ENCODE peak calls at places on chromosomes 1 and 21, in eight cellular contexts. One of them, this sample, is unnamed.

GRCh38 chr1:163758977-163759670 is 437.4 kb downstream of the NUF2 start:
- DNase-seq in HepG2: no peak
- DNase-seq in SK-N-SH: no peak
- DNase-seq in K562: no peak
- DNase-seq in endothelial cell of umbilical vein: no peak
- DNase-seq in H1: no peak
- DNase-seq in HCT116: no peak
- DNase-seq in GM12878: no peak
- DNase-seq in this sample: no peak

GRCh38 chr1:96425382-96426129 is 296.0 kb upstream of the PTBP2 start:
- DNase-seq in SK-N-SH: no peak
- DNase-seq in GM12878: no peak
- DNase-seq in K562: no peak
- DNase-seq in endothelial cell of umbilical vein: no peak
- DNase-seq in H1: no peak
- DNase-seq in HepG2: no peak
- DNase-seq in HCT116: no peak
- DNase-seq in this sample: no peak

GRCh38 chr1:8133190-8133589 is 107.1 kb upstream of the ERRFI1 start:
- DNase-seq in K562: no peak
- DNase-seq in endothelial cell of umbilical vein: no peak
- DNase-seq in HCT116: no peak
- DNase-seq in GM12878: no peak
- DNase-seq in HepG2: no peak
- DNase-seq in SK-N-SH: no peak
- DNase-seq in H1: no peak
- DNase-seq in this sample: no peak

GRCh38 chr1:206685256-206685748 is 597 bp downstream of the MAPKAPK2 start:
- DNase-seq in SK-N-SH: peak; percentile 86
- DNase-seq in endothelial cell of umbilical vein: peak; percentile 22
- DNase-seq in HepG2: no peak
- DNase-seq in K562: peak; percentile 77
- DNase-seq in H1: no peak
- DNase-seq in HCT116: no peak
- DNase-seq in GM12878: no peak
- DNase-seq in this sample: no peak

GRCh38 chr1:81304187-81304586 is 496.5 kb upstream of the ADGRL2 start:
- DNase-seq in K562: no peak
- DNase-seq in H1: no peak
- DNase-seq in GM12878: no peak
- DNase-seq in SK-N-SH: peak; percentile 28
- DNase-seq in HepG2: no peak
- DNase-seq in endothelial cell of umbilical vein: no peak
- DNase-seq in HCT116: no peak
- DNase-seq in this sample: no peak

GRCh38 chr1:206949208-206949607 is 2.9 kb upstream of the PIGR start:
- DNase-seq in SK-N-SH: no peak
- DNase-seq in H1: no peak
- DNase-seq in K562: no peak
- DNase-seq in HepG2: no peak
- DNase-seq in GM12878: no peak
- DNase-seq in HCT116: no peak
- DNase-seq in endothelial cell of umbilical vein: no peak
- DNase-seq in this sample: no peak

GRCh38 chr1:72438270-72438669 is 155.9 kb upstream of the NEGR1 start:
- DNase-seq in SK-N-SH: no peak
- DNase-seq in K562: no peak
- DNase-seq in H1: no peak
- DNase-seq in HepG2: no peak
- DNase-seq in HCT116: no peak
- DNase-seq in endothelial cell of umbilical vein: peak; percentile 50
- DNase-seq in GM12878: no peak
- DNase-seq in this sample: no peak

GRCh38 chr1:11473635-11474034 is 5.3 kb upstream of the DISP3 start:
- DNase-seq in SK-N-SH: no peak
- DNase-seq in endothelial cell of umbilical vein: peak; percentile 9
- DNase-seq in HepG2: peak; percentile 27
- DNase-seq in H1: no peak
- DNase-seq in K562: peak; percentile 75
- DNase-seq in GM12878: no peak
- DNase-seq in HCT116: no peak
- DNase-seq in this sample: no peak

GRCh38 chr1:2105781-2106524 is 55.7 kb downstream of the PRKCZ start:
- DNase-seq in GM12878: no peak
- DNase-seq in SK-N-SH: no peak
- DNase-seq in H1: no peak
- DNase-seq in K562: no peak
- DNase-seq in HepG2: no peak
- DNase-seq in endothelial cell of umbilical vein: no peak
- DNase-seq in HCT116: no peak
- DNase-seq in this sample: no peak

GRCh38 chr1:168454211-168454815 is 89.5 kb downstream of the XCL2 start:
- DNase-seq in GM12878: no peak
- DNase-seq in HCT116: no peak
- DNase-seq in endothelial cell of umbilical vein: no peak
- DNase-seq in HepG2: no peak
- DNase-seq in SK-N-SH: no peak
- DNase-seq in K562: no peak
- DNase-seq in H1: no peak
- DNase-seq in this sample: no peak

GRCh38 chr1:214901718-214902117 is 180.8 kb upstream of the KCNK2 start:
- DNase-seq in K562: no peak
- DNase-seq in HepG2: no peak
- DNase-seq in endothelial cell of umbilical vein: peak; percentile 70
- DNase-seq in GM12878: no peak
- DNase-seq in H1: no peak
- DNase-seq in HCT116: no peak
- DNase-seq in SK-N-SH: no peak
- DNase-seq in this sample: no peak

GRCh38 chr21:40714516-40714915 is 132.4 kb downstream of the DSCAM start:
- DNase-seq in H1: no peak
- DNase-seq in endothelial cell of umbilical vein: no peak
- DNase-seq in HCT116: no peak
- DNase-seq in K562: no peak
- DNase-seq in GM12878: no peak
- DNase-seq in SK-N-SH: no peak
- DNase-seq in HepG2: no peak
- DNase-seq in this sample: no peak

GRCh38 chr1:213977486-213977842 is 10.3 kb upstream of the PROX1 start:
- DNase-seq in GM12878: no peak
- DNase-seq in endothelial cell of umbilical vein: peak; percentile 98
- DNase-seq in K562: no peak
- DNase-seq in SK-N-SH: no peak
- DNase-seq in HepG2: peak; percentile 54
- DNase-seq in HCT116: no peak
- DNase-seq in H1: no peak
- DNase-seq in this sample: no peak

GRCh38 chr1:12745992-12746323 is at the start of gene CFAP107:
- DNase-seq in H1: no peak
- DNase-seq in GM12878: no peak
- DNase-seq in SK-N-SH: no peak
- DNase-seq in HepG2: no peak
- DNase-seq in HCT116: no peak
- DNase-seq in K562: no peak
- DNase-seq in endothelial cell of umbilical vein: no peak
- DNase-seq in this sample: no peak

GRCh38 chr1:12075195-12076114 is 12.4 kb downstream of the TNFRSF8 start:
- DNase-seq in HCT116: no peak
- DNase-seq in GM12878: no peak
- DNase-seq in K562: no peak
- DNase-seq in SK-N-SH: no peak
- DNase-seq in HepG2: no peak
- DNase-seq in endothelial cell of umbilical vein: no peak
- DNase-seq in H1: no peak
- DNase-seq in this sample: no peak

GRCh38 chr1:203167026-203167912 is 8.4 kb downstream of the MYBPH start:
- DNase-seq in GM12878: no peak
- DNase-seq in HCT116: no peak
- DNase-seq in H1: no peak
- DNase-seq in SK-N-SH: no peak
- DNase-seq in K562: no peak
- DNase-seq in HepG2: no peak
- DNase-seq in endothelial cell of umbilical vein: no peak
- DNase-seq in this sample: no peak

GRCh38 chr1:44812822-44813543 is 4.7 kb downstream of the BTBD19 start:
- DNase-seq in GM12878: no peak
- DNase-seq in SK-N-SH: peak; percentile 70
- DNase-seq in HCT116: no peak
- DNase-seq in H1: no peak
- DNase-seq in endothelial cell of umbilical vein: no peak
- DNase-seq in K562: no peak
- DNase-seq in HepG2: no peak
- DNase-seq in this sample: no peak

GRCh38 chr1:226655251-226656163 is 83.6 kb downstream of the ITPKB start:
- DNase-seq in HepG2: no peak
- DNase-seq in SK-N-SH: no peak
- DNase-seq in HCT116: no peak
- DNase-seq in K562: no peak
- DNase-seq in endothelial cell of umbilical vein: no peak
- DNase-seq in GM12878: no peak
- DNase-seq in H1: no peak
- DNase-seq in this sample: no peak

DNA sequence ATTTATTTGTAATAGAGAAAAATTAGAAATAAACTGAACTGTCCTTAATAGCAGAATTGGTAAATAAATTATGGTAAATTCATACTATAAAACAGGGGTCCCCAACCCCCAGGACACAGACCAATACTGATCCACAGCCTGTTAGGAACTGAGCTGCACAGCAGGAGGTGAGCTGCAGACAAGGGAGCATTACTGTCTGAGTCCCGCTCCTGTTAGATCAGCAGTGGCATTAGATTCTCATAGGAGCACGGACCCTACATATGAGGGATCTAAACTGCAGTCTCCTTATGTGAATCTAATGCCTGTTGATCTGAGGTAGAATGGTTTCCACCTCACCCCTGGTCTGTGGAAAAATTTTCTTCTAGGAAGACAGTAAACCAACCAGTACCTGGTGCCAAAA is 7.5 kb downstream of the WDR47 start:
- DNase-seq in HCT116: no peak
- DNase-seq in H1: no peak
- DNase-seq in GM12878: no peak
- DNase-seq in endothelial cell of umbilical vein: no peak
- DNase-seq in HepG2: no peak
- DNase-seq in K562: no peak
- DNase-seq in SK-N-SH: no peak
- DNase-seq in this sample: no peak
- TF ChIP-seq POLR2AphosphoS5 in HCT116: no peak
- TF ChIP-seq POLR2AphosphoS5 in H1: no peak
- TF ChIP-seq POLR2AphosphoS5 in GM12878: no peak
- TF ChIP-seq POLR2AphosphoS5 in endothelial cell of umbilical vein: no peak
- TF ChIP-seq POLR2AphosphoS5 in HepG2: no peak
- TF ChIP-seq POLR2AphosphoS5 in K562: no peak
- TF ChIP-seq POLR2AphosphoS5 in SK-N-SH: no peak
- TF ChIP-seq POLR2AphosphoS5 in this sample: no peak

GRCh38 chr1:221765527-221765926 is 23.6 kb upstream of the DUSP10 start:
- DNase-seq in K562: no peak
- DNase-seq in endothelial cell of umbilical vein: no peak
- DNase-seq in SK-N-SH: no peak
- DNase-seq in HCT116: no peak
- DNase-seq in GM12878: no peak
- DNase-seq in HepG2: no peak
- DNase-seq in H1: no peak
- DNase-seq in this sample: no peak

GRCh38 chr1:221762121-221762520 is 20.2 kb upstream of the DUSP10 start:
- DNase-seq in SK-N-SH: no peak
- DNase-seq in H1: no peak
- DNase-seq in GM12878: no peak
- DNase-seq in K562: no peak
- DNase-seq in endothelial cell of umbilical vein: peak; percentile 62
- DNase-seq in HepG2: no peak
- DNase-seq in HCT116: no peak
- DNase-seq in this sample: no peak

GRCh38 chr1:221768444-221769066 is 26.7 kb upstream of the DUSP10 start:
- DNase-seq in K562: no peak
- DNase-seq in SK-N-SH: no peak
- DNase-seq in H1: no peak
- DNase-seq in endothelial cell of umbilical vein: peak; percentile 32
- DNase-seq in GM12878: no peak
- DNase-seq in HepG2: peak; percentile 2
- DNase-seq in HCT116: no peak
- DNase-seq in this sample: no peak

GRCh38 chr1:221761354-221762002 is 19.6 kb upstream of the DUSP10 start:
- DNase-seq in K562: no peak
- DNase-seq in HepG2: no peak
- DNase-seq in GM12878: peak; percentile 91
- DNase-seq in HCT116: no peak
- DNase-seq in endothelial cell of umbilical vein: no peak
- DNase-seq in H1: no peak
- DNase-seq in SK-N-SH: no peak
- DNase-seq in this sample: no peak

GRCh38 chr1:221766210-221766609 is 24.3 kb upstream of the DUSP10 start:
- DNase-seq in SK-N-SH: peak; percentile 13
- DNase-seq in K562: no peak
- DNase-seq in HepG2: no peak
- DNase-seq in endothelial cell of umbilical vein: no peak
- DNase-seq in H1: no peak
- DNase-seq in GM12878: no peak
- DNase-seq in HCT116: no peak
- DNase-seq in this sample: no peak
- H3K9ac ChIP-seq in SK-N-SH: no peak overlapping the region
- H3K9ac ChIP-seq in K562: no peak overlapping the region
- H3K9ac ChIP-seq in HepG2: no peak overlapping the region
- H3K9ac ChIP-seq in endothelial cell of umbilical vein: no peak overlapping the region
- H3K9ac ChIP-seq in H1: no peak overlapping the region
- H3K9ac ChIP-seq in GM12878: no peak overlapping the region
- H3K9ac ChIP-seq in HCT116: no peak overlapping the region
- H3K9ac ChIP-seq in this sample: no peak overlapping the region

GRCh38 chr1:53131590-53131938 is 10.9 kb downstream of the SLC1A7 start:
- DNase-seq in HCT116: no peak
- DNase-seq in endothelial cell of umbilical vein: no peak
- DNase-seq in HepG2: no peak
- DNase-seq in K562: no peak
- DNase-seq in SK-N-SH: no peak
- DNase-seq in GM12878: no peak
- DNase-seq in H1: no peak
- DNase-seq in this sample: no peak
- TF ChIP-seq POLR2AphosphoS5 in HCT116: no peak
- TF ChIP-seq POLR2AphosphoS5 in endothelial cell of umbilical vein: no peak
- TF ChIP-seq POLR2AphosphoS5 in HepG2: no peak
- TF ChIP-seq POLR2AphosphoS5 in K562: no peak
- TF ChIP-seq POLR2AphosphoS5 in SK-N-SH: no peak
- TF ChIP-seq POLR2AphosphoS5 in GM12878: no peak
- TF ChIP-seq POLR2AphosphoS5 in H1: no peak
- TF ChIP-seq POLR2AphosphoS5 in this sample: no peak

DNA sequence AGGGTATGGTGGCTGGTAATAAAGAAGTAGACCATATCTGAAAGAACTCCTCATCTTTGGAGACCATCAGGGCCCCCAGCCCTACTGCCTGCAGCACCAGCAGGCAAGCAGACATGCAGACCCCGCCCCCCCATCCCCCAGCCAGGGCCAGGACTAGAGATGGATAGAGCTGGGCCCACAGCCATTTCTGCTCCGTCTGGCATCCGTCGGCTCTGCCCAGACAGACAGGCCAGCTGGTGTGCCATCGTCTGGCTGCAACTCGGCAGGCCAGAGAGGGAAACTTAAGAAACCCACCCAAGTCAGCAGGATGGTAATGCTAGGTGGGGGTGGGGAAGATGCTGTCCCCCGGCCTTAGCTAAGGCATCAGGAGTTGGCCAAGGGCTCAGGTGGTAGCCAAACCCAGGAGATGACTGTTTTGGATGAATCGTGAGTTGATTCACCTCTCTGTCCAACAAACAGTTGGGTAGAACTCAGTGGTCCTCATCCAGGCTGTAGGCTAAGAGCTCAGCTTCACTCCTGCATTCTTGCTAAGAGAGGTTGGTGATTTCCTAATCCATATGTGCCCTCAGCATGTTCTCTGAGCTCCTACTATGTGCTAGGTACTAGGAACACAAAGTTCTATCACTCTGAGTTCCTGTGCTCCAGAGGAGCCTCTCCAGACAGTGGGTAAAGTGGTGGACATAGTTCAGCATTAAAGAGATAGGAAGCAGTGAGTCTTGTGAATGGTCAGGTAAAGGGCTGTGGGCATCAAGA is 23.2 kb upstream of the TMEM222 start:
- DNase-seq in K562: no peak
- DNase-seq in HCT116: no peak
- DNase-seq in SK-N-SH: peak; percentile 67
- DNase-seq in H1: no peak
- DNase-seq in GM12878: no peak
- DNase-seq in HepG2: no peak
- DNase-seq in endothelial cell of umbilical vein: no peak
- DNase-seq in this sample: no peak
- H3K9ac ChIP-seq in K562: no peak overlapping the region
- H3K9ac ChIP-seq in HCT116: no peak overlapping the region
- H3K9ac ChIP-seq in SK-N-SH: peak overlapping the region; percentile 49
- H3K9ac ChIP-seq in H1: no peak overlapping the region
- H3K9ac ChIP-seq in GM12878: no peak overlapping the region
- H3K9ac ChIP-seq in HepG2: no peak overlapping the region
- H3K9ac ChIP-seq in endothelial cell of umbilical vein: no peak overlapping the region
- H3K9ac ChIP-seq in this sample: no peak overlapping the region

This sample was measured in SK-N-MC.